ENCODE peak calls at places on chromosomes 13 and 19, in four cellular contexts. A, D, H and R are unnamed samples. For H3K4me1, the result is how much of the 10 kb centered on the place peaks cover.

GRCh38 chr13:22050951-22051563 is 380.2 kb downstream of the FGF9 start:
- DNase-seq in A (no peak), D (no peak), H (no peak), R (no peak)

GRCh38 chr13:40648040-40648439 is 18.4 kb downstream of the FOXO1 start:
- DNase-seq in A (no peak), D (no peak), H (no peak), R (no peak)

GRCh38 chr13:75373988-75374387 is 108.0 kb downstream of the TBC1D4 start:
- DNase-seq in A (no peak), D (no peak), H (no peak), R (no peak)

GRCh38 chr19:48556163-48556562 is 4.2 kb downstream of the SULT2B1 start:
- DNase-seq in A (peak), D (peak), H (no peak), R (no peak)

GRCh38 chr19:4338441-4339350 is at the start of gene STAP2:
- DNase-seq in A (peak), D (no peak), H (no peak), R (no peak)

GRCh38 chr13:37869756-37870488 is at the start of gene TRPC4:
- DNase-seq in A (peak), D (peak), H (no peak), R (no peak)

GRCh38 chr19:47693489-47693888 is 19.7 kb upstream of the EHD2 start:
- DNase-seq in A (no peak), D (no peak), H (no peak), R (no peak)

GRCh38 chr19:35214766-35215422 is 13.6 kb downstream of the FAM187B start:
- DNase-seq in A (no peak), D (no peak), H (no peak), R (no peak)

GRCh38 chr19:53977991-53978731 is 13.3 kb upstream of the CACNG6 start:
- DNase-seq in A (no peak), D (peak), H (no peak), R (no peak)

GRCh38 chr13:24065172-24065571 is 95.3 kb upstream of the SPATA13 start:
- DNase-seq in A (no peak), D (no peak), H (no peak), R (no peak)

GRCh38 chr19:31141301-31141700 is 207.9 kb downstream of the TSHZ3 start:
- DNase-seq in A (no peak), D (no peak), H (no peak), R (no peak)

GRCh38 chr19:39237200-39238184 is 7.3 kb downstream of the IFNL3 start:
- DNase-seq in A (peak), D (no peak), H (peak), R (no peak)

GRCh38 chr19:11251217-11251616 is 11.1 kb downstream of the DOCK6 start:
- DNase-seq in A (no peak), D (no peak), H (no peak), R (no peak)

GRCh38 chr19:44785271-44785670 is 7.6 kb downstream of the CBLC start:
- DNase-seq in A (no peak), D (no peak), H (no peak), R (no peak)

GRCh38 chr13:24511019-24511823 is 1.4 kb downstream of the PARP4 start:
- DNase-seq in A (peak), D (peak), H (no peak), R (peak)

GRCh38 chr13:23652909-23653726 is 82.9 kb downstream of the TNFRSF19 start:
- DNase-seq in A (no peak), D (no peak), H (no peak), R (no peak)

GRCh38 chr19:9041023-9041422 is 30.8 kb upstream of the MUC16 start:
- DNase-seq in A (no peak), D (no peak), H (no peak), R (no peak)

GRCh38 chr19:9037415-9038062 is 27.3 kb upstream of the MUC16 start:
- DNase-seq in A (no peak), D (no peak), H (no peak), R (no peak)

GRCh38 chr19:9043524-9043923 is 33.3 kb upstream of the MUC16 start:
- DNase-seq in A (no peak), D (no peak), H (no peak), R (no peak)

GRCh38 chr19:9039728-9040127 is 29.5 kb upstream of the MUC16 start:
- DNase-seq in A (no peak), D (no peak), H (no peak), R (no peak)

GRCh38 chr19:9040131-9040530 is 29.9 kb upstream of the MUC16 start:
- DNase-seq in A (no peak), D (no peak), H (no peak), R (no peak)
- H3K4me1 ChIP-seq in A (under half), D (under half), H (under half), R (under half)

GRCh38 chr19:41427647-41428480 is 690 bp upstream of the B3GNT8 start:
- DNase-seq in A (peak), D (no peak), H (peak), R (peak)

GRCh38 chr19:41426116-41426841 is 895 bp downstream of the B3GNT8 start:
- DNase-seq in A (no peak), D (no peak), H (no peak), R (no peak)

GRCh38 chr19:41424335-41425173 is 2.6 kb downstream of the B3GNT8 start:
- DNase-seq in A (no peak), D (no peak), H (peak), R (no peak)

GRCh38 chr19:41426952-41427646 is at the start of gene B3GNT8:
- DNase-seq in A (peak), D (no peak), H (peak), R (peak)

DNA sequence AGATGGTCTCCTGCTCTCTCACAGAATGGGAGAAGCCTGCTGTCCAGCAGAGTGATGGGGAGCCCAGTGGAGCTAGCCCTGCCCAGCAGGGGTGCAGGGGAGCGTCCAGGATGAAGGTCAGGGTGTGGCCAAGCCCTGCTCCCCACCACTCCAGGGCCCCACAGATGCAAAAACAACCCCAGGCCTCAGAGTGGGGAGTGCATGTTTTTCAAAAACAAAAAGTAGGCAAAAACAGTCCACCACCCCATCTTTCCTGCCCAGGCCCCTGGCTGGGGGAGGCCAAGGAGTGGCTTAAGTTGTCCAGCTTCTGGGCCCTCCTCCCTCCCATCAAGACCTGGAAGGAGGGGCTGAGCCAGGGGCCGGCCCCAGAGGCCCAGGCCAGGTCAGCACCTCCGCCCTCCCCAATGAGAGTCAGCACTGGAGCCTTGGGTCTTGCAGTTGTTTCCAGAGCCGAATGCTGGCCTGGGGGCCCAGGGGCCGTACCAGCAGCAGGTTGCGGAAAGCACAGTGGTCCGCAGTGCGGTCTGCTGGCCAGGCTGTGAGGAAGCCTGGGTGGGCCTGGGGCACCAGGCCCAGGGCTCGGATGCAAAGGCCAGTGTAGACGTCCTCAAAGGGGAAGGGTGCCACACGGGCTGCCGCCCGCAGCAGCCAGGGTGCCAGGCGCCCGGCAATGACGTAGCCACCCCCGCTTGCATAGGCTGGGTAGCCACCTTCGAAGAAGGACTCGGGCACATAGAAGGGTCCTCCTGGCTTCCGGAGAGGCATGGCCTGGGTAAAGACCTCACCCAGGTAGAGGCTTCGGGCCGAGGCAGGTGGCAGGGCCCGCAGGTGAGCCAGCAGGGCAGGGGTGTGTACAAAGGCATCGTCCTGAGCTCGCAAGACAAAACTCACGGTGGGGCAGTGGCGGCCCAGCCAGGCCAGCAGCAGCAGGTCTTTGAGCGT is 1.7 kb downstream of the B3GNT8 start:
- DNase-seq in A (peak), D (no peak), H (no peak), R (no peak)
- H3K4me3 ChIP-seq in A (peak), D (no peak), H (no peak), R (no peak)

GRCh38 chr13:76579701-76580100 is 306.5 kb downstream of the KCTD12 start:
- DNase-seq in A (no peak), D (no peak), H (no peak), R (no peak)
- H3K27ac ChIP-seq in A (no peak), D (no peak), H (no peak), R (no peak)

GRCh38 chr19:10139952-10140351 is 20.3 kb upstream of the EIF3G start:
- DNase-seq in A (no peak), D (no peak), H (no peak), R (no peak)
- H3K4me1 ChIP-seq in A (under half), D (under half), H (half or more), R (under half)

DNA sequence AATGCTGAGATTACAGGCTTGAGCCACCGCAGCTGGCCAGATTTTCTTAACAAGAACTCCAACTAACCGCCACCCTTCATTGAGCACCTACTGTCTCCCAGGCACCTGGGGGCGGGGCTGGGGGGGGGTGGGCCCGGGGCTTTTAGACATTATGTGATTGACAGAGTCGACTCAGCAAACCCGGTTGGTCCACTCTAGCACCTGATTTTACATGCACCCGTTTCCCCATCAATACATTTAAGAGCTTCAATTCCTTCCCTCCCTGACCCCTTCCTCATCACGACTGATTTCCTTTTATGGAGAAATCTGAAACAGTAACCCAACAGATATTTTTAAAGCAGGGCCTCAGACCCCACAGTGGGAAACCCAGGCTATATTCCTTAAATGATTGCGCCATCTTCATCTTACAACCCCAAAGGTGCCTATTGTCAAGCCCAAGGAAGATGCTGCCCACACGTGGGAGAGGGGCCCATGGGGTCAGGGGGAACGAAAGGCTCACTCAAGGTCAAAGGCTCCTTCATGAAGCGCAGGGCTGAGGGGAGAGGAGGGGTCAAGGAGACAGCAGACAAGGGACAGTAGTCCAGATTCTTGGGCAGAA is 1.8 kb downstream of the INSR start:
- DNase-seq in A (no peak), D (no peak), H (no peak), R (no peak)
- H3K4me3 ChIP-seq in A (peak), D (no peak), H (no peak), R (no peak)

DNA sequence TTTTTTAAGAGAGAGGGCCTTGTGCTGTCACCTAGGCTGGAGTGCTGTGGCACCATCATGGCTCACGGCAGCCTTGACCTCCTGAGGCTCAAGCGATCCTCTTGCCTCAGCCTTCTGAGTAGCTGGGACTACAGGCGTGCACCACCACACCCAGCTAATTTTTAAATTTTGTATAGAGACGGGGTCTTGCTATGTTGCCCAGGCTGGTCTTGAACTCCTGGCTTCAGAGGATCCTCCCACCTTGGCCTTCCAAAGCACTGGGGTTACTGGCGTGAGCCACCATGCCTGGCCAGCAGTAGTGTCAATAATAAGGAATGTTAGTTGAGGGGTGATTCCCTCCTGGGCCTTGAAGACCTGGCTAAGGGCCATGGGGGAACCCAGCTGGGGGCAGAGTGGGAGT is 23.6 kb downstream of the MAST3 start:
- DNase-seq in A (no peak), D (no peak), H (no peak), R (no peak)
- H3K27ac ChIP-seq in A (no peak), D (no peak), H (no peak), R (peak)